ENCODE peak calls at places on chromosomes 11 and 22, in four cellular contexts. One of them, this sample, is unnamed.

GRCh38 chr11:12121504-12121903 is 11.1 kb downstream of the MICAL2 start:
- DNase-seq in cardiac muscle cell: no peak
- DNase-seq in MM.1S: no peak
- DNase-seq in neural progenitor cell: no peak
- DNase-seq in this sample: no peak

GRCh38 chr11:66720223-66720898 is 8.7 kb downstream of the SPTBN2 start:
- DNase-seq in cardiac muscle cell: peak; percentile 42
- DNase-seq in MM.1S: no peak
- DNase-seq in neural progenitor cell: peak; percentile 79
- DNase-seq in this sample: peak; percentile 76

GRCh38 chr11:9787981-9788521 is 124.2 kb downstream of the SWAP70 start:
- DNase-seq in cardiac muscle cell: no peak
- DNase-seq in MM.1S: no peak
- DNase-seq in neural progenitor cell: no peak
- DNase-seq in this sample: no peak

GRCh38 chr22:27610863-27611786 is 190.4 kb downstream of the MN1 start:
- DNase-seq in cardiac muscle cell: no peak
- DNase-seq in MM.1S: no peak
- DNase-seq in neural progenitor cell: no peak
- DNase-seq in this sample: no peak

GRCh38 chr11:67264886-67265632 is 1.2 kb upstream of the GRK2 start:
- DNase-seq in cardiac muscle cell: no peak
- DNase-seq in MM.1S: no peak
- DNase-seq in neural progenitor cell: no peak
- DNase-seq in this sample: no peak

GRCh38 chr11:69044111-69045013 is 4.4 kb upstream of the TPCN2 start:
- DNase-seq in cardiac muscle cell: peak; percentile 82
- DNase-seq in MM.1S: peak; percentile 51
- DNase-seq in neural progenitor cell: peak; percentile 82
- DNase-seq in this sample: peak; percentile 58

GRCh38 chr11:78039919-78040671 is 17.0 kb upstream of the KCTD14 start:
- DNase-seq in cardiac muscle cell: peak; percentile 63
- DNase-seq in MM.1S: peak; percentile 47
- DNase-seq in neural progenitor cell: no peak
- DNase-seq in this sample: peak; percentile 91

GRCh38 chr22:36862251-36863242 is 1.7 kb downstream of the NCF4 start:
- DNase-seq in cardiac muscle cell: no peak
- DNase-seq in MM.1S: no peak
- DNase-seq in neural progenitor cell: no peak
- DNase-seq in this sample: no peak

GRCh38 chr11:36057372-36058045 is 113.6 kb downstream of the LDLRAD3 start:
- DNase-seq in cardiac muscle cell: no peak
- DNase-seq in MM.1S: no peak
- DNase-seq in neural progenitor cell: no peak
- DNase-seq in this sample: no peak

GRCh38 chr22:37182101-37182948 is 5.7 kb downstream of the C1QTNF6 start:
- DNase-seq in cardiac muscle cell: no peak
- DNase-seq in MM.1S: no peak
- DNase-seq in neural progenitor cell: no peak
- DNase-seq in this sample: no peak

GRCh38 chr11:125351045-125351867 is 144.8 kb downstream of the FEZ1 start:
- DNase-seq in cardiac muscle cell: no peak
- DNase-seq in MM.1S: no peak
- DNase-seq in neural progenitor cell: no peak
- DNase-seq in this sample: no peak

GRCh38 chr11:69355346-69355940 is 61.5 kb downstream of the MYEOV start:
- DNase-seq in cardiac muscle cell: no peak
- DNase-seq in MM.1S: no peak
- DNase-seq in neural progenitor cell: no peak
- DNase-seq in this sample: no peak

GRCh38 chr11:609355-609811 is 6.4 kb downstream of the IRF7 start:
- DNase-seq in cardiac muscle cell: no peak
- DNase-seq in MM.1S: no peak
- DNase-seq in neural progenitor cell: no peak
- DNase-seq in this sample: no peak

GRCh38 chr11:34840736-34841386 is 75.3 kb downstream of the APIP start:
- DNase-seq in cardiac muscle cell: peak; percentile 2
- DNase-seq in MM.1S: peak; percentile 65
- DNase-seq in neural progenitor cell: peak; percentile 46
- DNase-seq in this sample: peak; percentile 15

GRCh38 chr22:23147632-23148387 is 2.5 kb downstream of the RAB36 start:
- DNase-seq in cardiac muscle cell: no peak
- DNase-seq in MM.1S: no peak
- DNase-seq in neural progenitor cell: no peak
- DNase-seq in this sample: no peak

GRCh38 chr11:20178976-20179375 is 18.7 kb upstream of the DBX1 start:
- DNase-seq in cardiac muscle cell: no peak
- DNase-seq in MM.1S: no peak
- DNase-seq in neural progenitor cell: no peak
- DNase-seq in this sample: no peak

GRCh38 chr11:111441443-111441842 is 62.4 kb upstream of the POU2AF1 start:
- DNase-seq in cardiac muscle cell: no peak
- DNase-seq in MM.1S: no peak
- DNase-seq in neural progenitor cell: no peak
- DNase-seq in this sample: no peak

GRCh38 chr22:19970031-19970478 is 28.4 kb upstream of the TXNRD2 start:
- DNase-seq in cardiac muscle cell: no peak
- DNase-seq in MM.1S: no peak
- DNase-seq in neural progenitor cell: no peak
- DNase-seq in this sample: no peak

GRCh38 chr11:25755918-25756584 is 575.9 kb upstream of the ANO3 start:
- DNase-seq in cardiac muscle cell: no peak
- DNase-seq in MM.1S: no peak
- DNase-seq in neural progenitor cell: no peak
- DNase-seq in this sample: no peak

GRCh38 chr11:19828382-19829108 is 115.9 kb downstream of the NAV2 start:
- DNase-seq in cardiac muscle cell: no peak
- DNase-seq in MM.1S: no peak
- DNase-seq in neural progenitor cell: no peak
- DNase-seq in this sample: no peak

GRCh38 chr11:130645164-130645859 is 196.9 kb downstream of the ADAMTS15 start:
- DNase-seq in cardiac muscle cell: no peak
- DNase-seq in MM.1S: no peak
- DNase-seq in neural progenitor cell: no peak
- DNase-seq in this sample: no peak

GRCh38 chr11:126808851-126809250 is 191.7 kb downstream of the KIRREL3 start:
- DNase-seq in cardiac muscle cell: no peak
- DNase-seq in MM.1S: no peak
- DNase-seq in neural progenitor cell: no peak
- DNase-seq in this sample: no peak

GRCh38 chr11:85088286-85088685 is 538.9 kb downstream of the DLG2 start:
- DNase-seq in cardiac muscle cell: no peak
- DNase-seq in MM.1S: no peak
- DNase-seq in neural progenitor cell: no peak
- DNase-seq in this sample: no peak

GRCh38 chr11:112082729-112083128 is 3.8 kb downstream of the TIMM8B start:
- DNase-seq in cardiac muscle cell: no peak
- DNase-seq in MM.1S: no peak
- DNase-seq in neural progenitor cell: no peak
- DNase-seq in this sample: no peak

GRCh38 chr11:11987503-11988022 is 20.9 kb downstream of the DKK3 start:
- DNase-seq in cardiac muscle cell: no peak
- DNase-seq in MM.1S: no peak
- DNase-seq in neural progenitor cell: no peak
- DNase-seq in this sample: no peak

GRCh38 chr11:127493330-127493729 is 492.8 kb upstream of the KIRREL3 start:
- DNase-seq in cardiac muscle cell: peak; percentile 29
- DNase-seq in MM.1S: peak; percentile 41
- DNase-seq in neural progenitor cell: peak; percentile 45
- DNase-seq in this sample: peak; percentile 14

GRCh38 chr11:5577101-5577500 is 3.6 kb upstream of the OR52B6 start:
- DNase-seq in cardiac muscle cell: no peak
- DNase-seq in MM.1S: no peak
- DNase-seq in neural progenitor cell: no peak
- DNase-seq in this sample: no peak

GRCh38 chr11:96241351-96241841 is 101.6 kb downstream of the MAML2 start:
- DNase-seq in cardiac muscle cell: no peak
- DNase-seq in MM.1S: no peak
- DNase-seq in neural progenitor cell: no peak
- DNase-seq in this sample: no peak

GRCh38 chr11:1862588-1863351 is 9.9 kb downstream of the LSP1 start:
- DNase-seq in cardiac muscle cell: no peak
- DNase-seq in MM.1S: no peak
- DNase-seq in neural progenitor cell: no peak
- DNase-seq in this sample: no peak

GRCh38 chr22:46752911-46753310 is 9.5 kb upstream of the TBC1D22A start:
- DNase-seq in cardiac muscle cell: no peak
- DNase-seq in MM.1S: no peak
- DNase-seq in neural progenitor cell: no peak
- DNase-seq in this sample: no peak

GRCh38 chr22:32801436-32802290 is at the start of gene TIMP3:
- DNase-seq in cardiac muscle cell: peak; percentile 95
- DNase-seq in MM.1S: no peak
- DNase-seq in neural progenitor cell: peak; percentile 92
- DNase-seq in this sample: peak; percentile 79

GRCh38 chr11:45212566-45213315 is 66.3 kb downstream of the PRDM11 start:
- DNase-seq in cardiac muscle cell: peak; percentile 15
- DNase-seq in MM.1S: no peak
- DNase-seq in neural progenitor cell: peak; percentile 67
- DNase-seq in this sample: no peak

GRCh38 chr22:42649261-42650056 is at the start of gene CYB5R3:
- DNase-seq in cardiac muscle cell: peak; percentile 86
- DNase-seq in MM.1S: peak; percentile 63
- DNase-seq in neural progenitor cell: peak; percentile 93
- DNase-seq in this sample: peak; percentile 90

GRCh38 chr11:93330446-93330984 is at the start of gene DEUP1:
- DNase-seq in cardiac muscle cell: peak; percentile 70
- DNase-seq in MM.1S: peak; percentile 11
- DNase-seq in neural progenitor cell: peak; percentile 83
- DNase-seq in this sample: peak; percentile 75
- H3K4me3 ChIP-seq in cardiac muscle cell: peak within 1 kb of the TSS; percentile 31
- H3K4me3 ChIP-seq in MM.1S: no peak within 1 kb of the TSS
- H3K4me3 ChIP-seq in neural progenitor cell: peak within 1 kb of the TSS; percentile 46
- H3K4me3 ChIP-seq in this sample: peak within 1 kb of the TSS; percentile 42

GRCh38 chr22:49721211-49721763 is 106.4 kb downstream of the BRD1 start:
- DNase-seq in cardiac muscle cell: no peak
- DNase-seq in MM.1S: no peak
- DNase-seq in neural progenitor cell: no peak
- DNase-seq in this sample: no peak
- H3K27me3 ChIP-seq in cardiac muscle cell: peaks cover 64% of the 10 kb centered on the region
- H3K27me3 ChIP-seq in MM.1S: peaks cover 81% of the 10 kb centered on the region
- H3K27me3 ChIP-seq in neural progenitor cell: peaks cover 67% of the 10 kb centered on the region
- H3K27me3 ChIP-seq in this sample: peaks cover 35% of the 10 kb centered on the region

GRCh38 chr11:64391839-64392238 is 32.9 kb downstream of the RPS6KA4 start:
- DNase-seq in cardiac muscle cell: no peak
- DNase-seq in MM.1S: no peak
- DNase-seq in neural progenitor cell: no peak
- DNase-seq in this sample: no peak

GRCh38 chr11:64395545-64396078 is 36.6 kb downstream of the RPS6KA4 start:
- DNase-seq in cardiac muscle cell: no peak
- DNase-seq in MM.1S: no peak
- DNase-seq in neural progenitor cell: no peak
- DNase-seq in this sample: no peak

GRCh38 chr11:64400096-64400495 is 41.1 kb downstream of the RPS6KA4 start:
- DNase-seq in cardiac muscle cell: no peak
- DNase-seq in MM.1S: no peak
- DNase-seq in neural progenitor cell: no peak
- DNase-seq in this sample: no peak

GRCh38 chr11:64400667-64401066 is 41.7 kb downstream of the RPS6KA4 start:
- DNase-seq in cardiac muscle cell: no peak
- DNase-seq in MM.1S: no peak
- DNase-seq in neural progenitor cell: no peak
- DNase-seq in this sample: no peak

DNA sequence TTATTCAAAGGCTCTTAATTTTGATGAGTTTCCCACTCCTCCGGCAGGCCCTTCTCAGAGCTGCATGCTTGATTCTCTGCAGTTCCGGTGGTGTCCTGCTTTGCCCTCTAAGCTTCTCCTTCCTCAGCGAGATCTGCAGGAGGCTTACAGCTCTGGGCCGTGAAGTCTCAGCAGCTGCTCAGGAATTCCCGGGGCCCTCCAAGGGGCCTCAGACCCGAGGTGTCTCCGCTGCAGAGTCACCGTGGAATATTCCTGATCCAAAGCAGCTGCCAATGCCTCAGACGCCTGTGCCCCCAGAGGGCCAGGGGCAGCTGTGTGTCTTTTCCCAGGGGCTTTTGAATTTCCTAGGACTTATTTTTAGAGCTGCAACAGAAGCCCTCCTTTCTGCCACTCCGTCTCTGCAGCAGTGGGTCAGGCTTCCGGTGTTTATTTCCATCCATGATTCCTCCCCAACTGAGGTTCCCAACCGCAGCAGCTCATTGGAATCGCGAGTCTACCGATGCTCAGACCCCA is 37.2 kb downstream of the RPS6KA4 start:
- DNase-seq in cardiac muscle cell: peak; percentile 39
- DNase-seq in MM.1S: no peak
- DNase-seq in neural progenitor cell: peak; percentile 54
- DNase-seq in this sample: no peak
- H3K4me1 ChIP-seq in cardiac muscle cell: peaks cover 16% of the 10 kb centered on the region
- H3K4me1 ChIP-seq in MM.1S: no peaks in the 10 kb centered on the region
- H3K4me1 ChIP-seq in neural progenitor cell: peaks cover 12% of the 10 kb centered on the region
- H3K4me1 ChIP-seq in this sample: no peaks in the 10 kb centered on the region

DNA sequence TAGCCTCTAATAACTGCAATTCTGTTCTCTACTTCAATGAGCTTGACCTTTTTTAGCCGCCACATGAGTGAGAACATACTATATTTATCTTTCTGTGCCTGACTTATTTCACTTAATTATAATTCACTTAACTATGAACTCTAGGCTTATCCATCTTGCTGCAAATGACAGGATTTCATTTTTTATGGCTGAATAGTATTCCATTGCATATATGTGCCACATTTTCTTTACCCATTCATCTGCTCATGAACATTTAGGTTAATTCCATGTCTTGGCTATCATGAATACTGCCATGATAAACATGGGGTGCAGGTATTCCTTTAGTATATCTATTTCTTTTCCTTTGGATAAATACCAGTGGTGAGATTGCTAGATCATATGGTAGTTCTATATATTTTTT is 85.2 kb downstream of the CWC15 start:
- DNase-seq in cardiac muscle cell: no peak
- DNase-seq in MM.1S: no peak
- DNase-seq in neural progenitor cell: no peak
- DNase-seq in this sample: no peak
- H3K4me3 ChIP-seq in cardiac muscle cell: no peak overlapping the region
- H3K4me3 ChIP-seq in MM.1S: no peak overlapping the region
- H3K4me3 ChIP-seq in neural progenitor cell: no peak overlapping the region
- H3K4me3 ChIP-seq in this sample: no peak overlapping the region